ENCODE peak calls at places on chromosomes 2 and 18, in seven cellular contexts. G, U, I, C, T, Y and O are unnamed samples.

GRCh38 chr2:49943944-49944803 is 789.9 kb upstream of the FSHR start:
- DNase-seq in U (peak), I (no peak), T (no peak), Y (no peak), C (no peak), G (no peak), O (no peak)

GRCh38 chr18:23938046-23938756 is 76.4 kb upstream of the TTC39C start:
- DNase-seq in I (no peak), T (peak), G (no peak), U (no peak), Y (no peak), C (no peak), O (no peak)

GRCh38 chr2:125364181-125364806 is 1291.7 kb upstream of the GYPC start:
- DNase-seq in I (no peak), T (no peak), Y (no peak), U (no peak), G (no peak), C (no peak), O (no peak)

GRCh38 chr18:47260138-47260923 is 8.9 kb upstream of the SKOR2 start:
- DNase-seq in I (peak), T (no peak), U (no peak), G (peak), C (no peak), Y (no peak), O (peak)

GRCh38 chr2:197514754-197515153 is 1.1 kb upstream of the MOB4 start:
- DNase-seq in U (no peak), T (no peak), Y (no peak), G (peak), I (no peak), C (no peak), O (no peak)

GRCh38 chr2:42216712-42217111 is 47.6 kb downstream of the EML4 start:
- DNase-seq in Y (no peak), I (no peak), G (no peak), T (no peak), C (no peak), U (no peak), O (no peak)

GRCh38 chr2:197708331-197708730 is 3.2 kb downstream of the MARS2 start:
- DNase-seq in I (no peak), T (no peak), Y (no peak), U (no peak), C (no peak), G (no peak), O (no peak)

GRCh38 chr2:64625352-64626145 is 28.2 kb downstream of the SERTAD2 start:
- DNase-seq in U (no peak), C (no peak), Y (no peak), T (no peak), G (peak), I (no peak), O (no peak)

GRCh38 chr2:96553176-96553956 is 16.8 kb downstream of the ARID5A start:
- DNase-seq in T (no peak), G (no peak), I (no peak), U (no peak), Y (no peak), C (no peak), O (no peak)

GRCh38 chr18:77124452-77124922 is 8.1 kb downstream of the MBP start:
- DNase-seq in I (no peak), T (peak), U (no peak), C (peak), G (peak), Y (no peak), O (no peak)

GRCh38 chr2:97348265-97348664 is 235.3 kb downstream of the ANKRD36 start:
- DNase-seq in I (no peak), Y (no peak), T (no peak), U (no peak), G (peak), C (no peak), O (no peak)

GRCh38 chr2:58794103-58794502 is 553.0 kb upstream of the FANCL start:
- DNase-seq in C (no peak), I (no peak), U (no peak), G (no peak), Y (no peak), T (no peak), O (no peak)

GRCh38 chr2:153477096-153477555 is 1.4 kb downstream of the RPRM start:
- DNase-seq in U (no peak), G (peak), Y (no peak), I (no peak), C (no peak), T (no peak), O (peak)